ENCODE peak calls at places on chromosomes 5 and 9, in four cellular contexts. C is fibroblast of lung, H is dorsolateral prefrontal cortex, N is spleen. M is an unnamed sample.

GRCh38 chr9:134192951-134193731 is 28.8 kb upstream of the RNU6ATAC start:
- DNase-seq in C (no peak), N (peak; percentile 50), H (no peak), M (no peak)

GRCh38 chr5:171680485-171680884 is 105.1 kb upstream of the SMIM23 start:
- DNase-seq in N (no peak), H (no peak), C (no peak), M (no peak)

GRCh38 chr5:168793844-168794837 is 215.0 kb upstream of the PANK3 start:
- DNase-seq in C (peak; percentile 14), H (peak; percentile 60), N (no peak), M (no peak)

GRCh38 chr9:75084081-75084672 is 3.8 kb downstream of the NMRK1 start:
- DNase-seq in H (no peak), N (no peak), C (no peak), M (no peak)

GRCh38 chr5:53479045-53479655 is 1.3 kb upstream of the FST start:
- DNase-seq in H (no peak), C (no peak), N (no peak), M (no peak)

GRCh38 chr5:142685418-142686209 is at the start of gene FGF1:
- DNase-seq in H (peak; percentile 50), N (no peak), C (no peak), M (no peak)

GRCh38 chr5:109200221-109200620 is 209.6 kb downstream of the PJA2 start:
- DNase-seq in C (no peak), H (no peak), N (no peak), M (no peak)

GRCh38 chr5:27315541-27316282 is 277.3 kb upstream of the CDH9 start:
- DNase-seq in C (peak; percentile 82), N (no peak), H (no peak), M (no peak)

GRCh38 chr5:176161431-176161830 is 76.8 kb upstream of the SIMC1 start:
- DNase-seq in N (no peak), C (peak; percentile 33), H (no peak), M (no peak)

GRCh38 chr9:70746760-70747159 is 332.3 kb upstream of the KLF9 start:
- DNase-seq in C (no peak), H (no peak), N (no peak), M (no peak)

GRCh38 chr5:103674739-103675138 is 112.2 kb upstream of the NUDT12 start:
- DNase-seq in C (peak; percentile 19), N (no peak), H (no peak), M (no peak)

GRCh38 chr5:158463188-158463587 is 604.2 kb upstream of the CLINT1 start:
- DNase-seq in H (no peak), N (no peak), C (peak; percentile 31), M (no peak)

GRCh38 chr5:169826618-169827017 is 153.7 kb downstream of the INSYN2B start:
- DNase-seq in N (no peak), H (no peak), C (no peak), M (no peak)

GRCh38 chr5:1642221-1642620 is 118.5 kb upstream of the LPCAT1 start:
- DNase-seq in N (peak; percentile 42), H (peak; percentile 25), C (no peak), M (no peak)

GRCh38 chr5:132227485-132228240 is at the start of gene P4HA2:
- DNase-seq in N (peak; percentile 93), H (peak; percentile 77), C (peak; percentile 62), M (no peak)

GRCh38 chr5:160968480-160968879 is 116.5 kb upstream of the ATP10B start:
- DNase-seq in H (no peak), N (no peak), C (no peak), M (no peak)

GRCh38 chr5:173310861-173311515 is 17.2 kb downstream of the STC2 start:
- DNase-seq in N (peak; percentile 34), H (peak; percentile 47), C (peak; percentile 63), M (peak; percentile 89)

GRCh38 chr5:150309101-150309897 is 6.6 kb upstream of the ARSI start:
- DNase-seq in N (no peak), H (no peak), C (no peak), M (no peak)

GRCh38 chr9:34124103-34124502 is 2.4 kb downstream of the DCAF12 start:
- DNase-seq in H (no peak), C (no peak), N (peak; percentile 64), M (no peak)

GRCh38 chr5:72456391-72457060 is 50.7 kb downstream of the ZNF366 start:
- DNase-seq in C (no peak), H (no peak), N (no peak), M (no peak)

GRCh38 chr9:121741198-121741918 is 89.9 kb downstream of the DAB2IP start:
- DNase-seq in N (no peak), C (no peak), H (no peak), M (no peak)

GRCh38 chr5:175652741-175653663 is 4.9 kb upstream of the HRH2 start:
- DNase-seq in H (no peak), C (no peak), N (no peak), M (no peak)

GRCh38 chr9:130186839-130187522 is 14.8 kb downstream of the NCS1 start:
- DNase-seq in H (peak; percentile 49), C (peak; percentile 42), N (no peak), M (no peak)

GRCh38 chr5:72633649-72634048 is 126.4 kb upstream of the ZNF366 start:
- DNase-seq in N (no peak), C (peak; percentile 82), H (peak; percentile 51), M (no peak)

M was measured in amygdala.